ENCODE peak calls at places on chromosomes 5 and 9, in five cellular contexts. F is adrenal gland, B is cardiac muscle cell, N is kidney epithelial cell, Z is PC-3. O is an unnamed sample.
A peak's percentile ranks its signal among the peaks of the same experiment; 100 is the strongest.

GRCh38 chr5:138351056-138351455 is 1.4 kb upstream of the KDM3B start:
- DNase-seq in N (no peak), B (no peak), F (no peak), Z (peak; percentile 34), O (no peak)

GRCh38 chr9:105346273-105346672 is 101.6 kb upstream of the FSD1L start:
- DNase-seq in N (no peak), F (no peak), Z (no peak), B (no peak), O (no peak)

GRCh38 chr5:107519900-107520354 is 150.8 kb downstream of the EFNA5 start:
- DNase-seq in Z (peak; percentile 64), F (no peak), B (peak; percentile 51), N (peak; percentile 79), O (no peak)

GRCh38 chr5:158320178-158320674 is 461.3 kb upstream of the CLINT1 start:
- DNase-seq in N (no peak), B (peak; percentile 5), F (no peak), Z (no peak), O (no peak)

GRCh38 chr5:127060470-127060985 is 12.8 kb downstream of the C5orf63 start:
- DNase-seq in Z (no peak), N (no peak), F (no peak), B (no peak), O (no peak)

GRCh38 chr5:132136906-132137305 is 63.3 kb downstream of the CSF2 start:
- DNase-seq in Z (peak; percentile 54), F (no peak), N (no peak), B (no peak), O (no peak)

GRCh38 chr9:69115621-69116020 is 58.5 kb upstream of the TJP2 start:
- DNase-seq in F (no peak), N (no peak), B (no peak), Z (peak; percentile 60), O (no peak)

GRCh38 chr5:137310051-137310730 is 188.9 kb downstream of the SPOCK1 start:
- DNase-seq in F (no peak), B (no peak), N (peak; percentile 83), Z (peak; percentile 90), O (no peak)

GRCh38 chr5:76641514-76642120 is 18.4 kb upstream of the F2RL2 start:
- DNase-seq in Z (peak; percentile 73), B (peak; percentile 81), F (peak; percentile 66), N (peak; percentile 31), O (peak; percentile 66)

GRCh38 chr9:101311759-101312420 is 72.9 kb downstream of the BAAT start:
- DNase-seq in N (peak; percentile 45), F (peak; percentile 32), Z (peak; percentile 78), B (peak; percentile 91), O (peak; percentile 58)

GRCh38 chr5:19902316-19902934 is 85.6 kb downstream of the CDH18 start:
- DNase-seq in N (no peak), F (no peak), Z (no peak), B (peak; percentile 39), O (no peak)

GRCh38 chr9:81849631-81850259 is 78.5 kb upstream of the SPATA31D4 start:
- DNase-seq in N (no peak), B (no peak), Z (peak; percentile 71), F (no peak), O (no peak)

GRCh38 chr5:73826761-73827450 is 200.9 kb downstream of the ARHGEF28 start:
- DNase-seq in N (no peak), B (no peak), F (no peak), Z (no peak), O (no peak)

GRCh38 chr5:53482717-53483638 is 2.5 kb downstream of the FST start:
- DNase-seq in Z (no peak), F (peak; percentile 27), N (no peak), B (peak; percentile 40), O (peak; percentile 12)

GRCh38 chr5:91420879-91421278 is 37.8 kb upstream of the ARRDC3 start:
- DNase-seq in Z (no peak), F (no peak), N (no peak), B (no peak), O (no peak)

GRCh38 chr5:141725909-141726308 is 43.9 kb upstream of the ARAP3 start:
- DNase-seq in N (no peak), Z (peak; percentile 83), B (no peak), F (no peak), O (no peak)

GRCh38 chr9:19087601-19088000 is 15.1 kb downstream of the HAUS6 start:
- DNase-seq in Z (peak; percentile 30), B (no peak), N (peak; percentile 80), F (peak; percentile 77), O (no peak)

GRCh38 chr9:126327750-126328120 is 1.1 kb downstream of the MVB12B start:
- DNase-seq in B (no peak), Z (no peak), F (no peak), N (no peak), O (no peak)

GRCh38 chr9:93677061-93677571 is 100.7 kb downstream of the PHF2 start:
- DNase-seq in N (no peak), Z (no peak), B (no peak), F (peak; percentile 8), O (peak; percentile 1)

GRCh38 chr5:5658226-5658625 is 235.7 kb downstream of the ICE1 start:
- DNase-seq in N (no peak), Z (peak; percentile 61), F (peak; percentile 76), B (no peak), O (no peak)

GRCh38 chr9:99004717-99005460 is 61.2 kb downstream of the COL15A1 start:
- DNase-seq in B (no peak), Z (no peak), N (no peak), F (no peak), O (no peak)

GRCh38 chr9:19379283-19379682 is 753 bp downstream of the RPS6 start:
- DNase-seq in F (no peak), Z (no peak), N (no peak), B (peak; percentile 10), O (no peak)

GRCh38 chr9:96022445-96023031 is 147.0 kb downstream of the ERCC6L2 start:
- DNase-seq in B (peak; percentile 86), F (no peak), N (no peak), Z (no peak), O (no peak)

GRCh38 chr9:115106642-115107041 is 11.3 kb downstream of the TNC start:
- DNase-seq in Z (peak; percentile 58), F (no peak), B (no peak), N (no peak), O (no peak)

GRCh38 chr9:137049544-137050449 is 3.8 kb upstream of the NPDC1 start:
- DNase-seq in B (peak; percentile 81), F (no peak), Z (peak; percentile 64), N (no peak), O (no peak)

GRCh38 chr9:19690128-19690527 is 98.7 kb downstream of the SLC24A2 start:
- DNase-seq in B (no peak), Z (no peak), N (no peak), F (no peak), O (no peak)

GRCh38 chr9:31996331-31996730 is 388.1 kb upstream of the ACO1 start:
- DNase-seq in F (no peak), Z (peak; percentile 9), N (no peak), B (no peak), O (no peak)

GRCh38 chr5:38396766-38397165 is 138.4 kb downstream of the EGFLAM start:
- DNase-seq in B (no peak), N (no peak), F (no peak), Z (no peak), O (no peak)

GRCh38 chr9:129626079-129626943 is at the start of gene NTMT1:
- DNase-seq in Z (peak; percentile 64), F (peak; percentile 92), N (no peak), B (peak; percentile 92), O (peak; percentile 88)

GRCh38 chr9:6631207-6631512 is 14.4 kb downstream of the GLDC start:
- DNase-seq in N (no peak), Z (no peak), B (no peak), F (no peak), O (no peak)

GRCh38 chr5:14396071-14396470 is 185.5 kb upstream of the OTULINL start:
- DNase-seq in F (no peak), B (no peak), Z (no peak), N (no peak), O (no peak)
- H3K36me3 ChIP-seq in F (peaks cover 48% of the 10 kb centered on the region), B (peaks cover 50% of the 10 kb centered on the region), Z (peaks cover 69% of the 10 kb centered on the region), N (peaks cover 4% of the 10 kb centered on the region), O (no peaks in the 10 kb centered on the region)

GRCh38 chr5:36214434-36214833 is 27.3 kb downstream of the NADK2 start:
- DNase-seq in N (no peak), F (no peak), B (no peak), Z (peak; percentile 8), O (no peak)

GRCh38 chr5:36217591-36217990 is 24.1 kb downstream of the NADK2 start:
- DNase-seq in B (no peak), F (no peak), N (no peak), Z (no peak), O (no peak)

GRCh38 chr5:36217992-36218391 is 23.7 kb downstream of the NADK2 start:
- DNase-seq in B (no peak), F (no peak), Z (no peak), N (no peak), O (no peak)

DNA sequence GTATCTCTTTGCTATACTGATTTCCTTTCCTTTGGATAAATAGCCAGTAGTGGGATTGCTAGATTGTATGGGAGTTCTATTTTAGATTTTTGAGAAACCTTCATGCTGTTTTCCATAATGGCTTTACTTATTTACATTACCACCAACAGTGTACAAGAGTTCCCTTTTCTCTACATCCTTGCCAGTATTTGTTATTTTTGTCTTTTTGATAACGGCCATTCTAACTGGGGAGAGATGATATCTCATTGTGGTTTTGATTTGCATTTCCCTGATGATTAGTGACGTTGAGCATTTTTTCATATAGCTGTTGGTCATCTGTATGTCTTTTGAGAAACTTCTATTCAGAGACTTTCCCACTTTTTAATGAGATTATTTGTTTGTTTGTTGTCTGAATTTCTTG is 25.8 kb downstream of the NADK2 start:
- DNase-seq in B (no peak), F (no peak), N (no peak), Z (no peak), O (no peak)
- H3K36me3 ChIP-seq in B (peaks cover 48% of the 10 kb centered on the region), F (peaks cover 47% of the 10 kb centered on the region), N (no peaks in the 10 kb centered on the region), Z (peaks cover 8% of the 10 kb centered on the region), O (peaks cover 26% of the 10 kb centered on the region)

GRCh38 chr9:109068764-109069163 is 51.0 kb downstream of the TMEM245 start:
- DNase-seq in Z (no peak), B (no peak), N (no peak), F (no peak), O (no peak)
- H3K36me3 ChIP-seq in Z (peaks cover 27% of the 10 kb centered on the region), B (peaks cover 40% of the 10 kb centered on the region), N (peaks cover 2% of the 10 kb centered on the region), F (peaks cover 64% of the 10 kb centered on the region), O (peaks cover 22% of the 10 kb centered on the region)

GRCh38 chr5:14358536-14358935 is 215.4 kb downstream of the TRIO start:
- DNase-seq in B (no peak), N (no peak), Z (no peak), F (no peak), O (no peak)

GRCh38 chr5:14357861-14358260 is 214.7 kb downstream of the TRIO start:
- DNase-seq in B (no peak), N (no peak), F (no peak), Z (no peak), O (no peak)

GRCh38 chr5:14357441-14357840 is 214.3 kb downstream of the TRIO start:
- DNase-seq in N (no peak), F (no peak), B (peak; percentile 24), Z (no peak), O (no peak)

GRCh38 chr5:14353661-14354474 is 210.7 kb downstream of the TRIO start:
- DNase-seq in F (no peak), Z (no peak), N (no peak), B (no peak), O (no peak)

DNA sequence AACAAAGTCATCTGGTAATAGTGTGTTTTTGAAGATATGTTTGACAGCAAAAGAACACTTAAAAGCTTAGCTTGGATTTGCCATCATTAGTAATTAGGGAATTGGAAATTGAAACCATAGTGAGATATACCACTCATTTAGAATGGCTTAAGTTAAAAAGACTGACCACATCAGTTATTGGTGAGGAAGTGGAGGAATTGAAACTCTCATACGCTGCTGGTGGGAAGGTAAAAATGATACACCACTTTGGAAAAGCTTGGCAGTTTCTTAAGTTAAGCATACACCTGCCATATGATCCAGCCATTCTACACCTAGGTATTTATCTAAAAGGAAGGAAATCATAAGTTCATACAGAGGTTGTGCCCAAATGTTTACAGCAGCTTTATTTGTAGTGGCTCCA is 213.2 kb downstream of the TRIO start:
- DNase-seq in B (no peak), F (no peak), N (no peak), Z (no peak), O (no peak)
- H3K36me3 ChIP-seq in B (no peaks in the 10 kb centered on the region), F (peaks cover 31% of the 10 kb centered on the region), N (no peaks in the 10 kb centered on the region), Z (peaks cover 69% of the 10 kb centered on the region), O (no peaks in the 10 kb centered on the region)